ENCODE peak calls at places on chromosomes 1 and 21, in five cellular contexts. One of them, this sample, is unnamed.

GRCh38 chr1:156200062-156200461 is 6.2 kb downstream of the SLC25A44 start:
- DNase-seq in stimulated activated CD4-positive, alpha-beta T cell treated with anti-CD3 and anti-CD28 coated beads, Interleukin-2, amount 100 ng/mL, for 48 hours: no peak
- DNase-seq in stimulated activated CD8-positive, alpha-beta memory T cell treated with anti-CD3 and anti-CD28 coated beads, Interleukin-12 subunit alpha, Interleukin-12 subunit beta, amount 100 ng/mL, for 4 hours: no peak
- DNase-seq in NCI-H2107: no peak
- DNase-seq in dorsolateral prefrontal cortex: no peak
- DNase-seq in this sample: no peak

GRCh38 chr1:245113649-245114048 is 41.1 kb upstream of the KIF26B start:
- DNase-seq in stimulated activated CD4-positive, alpha-beta T cell treated with anti-CD3 and anti-CD28 coated beads, Interleukin-2, amount 100 ng/mL, for 48 hours: no peak
- DNase-seq in NCI-H2107: no peak
- DNase-seq in dorsolateral prefrontal cortex: no peak
- DNase-seq in stimulated activated CD8-positive, alpha-beta memory T cell treated with anti-CD3 and anti-CD28 coated beads, Interleukin-12 subunit alpha, Interleukin-12 subunit beta, amount 100 ng/mL, for 4 hours: no peak
- DNase-seq in this sample: no peak

GRCh38 chr21:41933259-41934079 is 20.3 kb downstream of the C2CD2 start:
- DNase-seq in dorsolateral prefrontal cortex: no peak
- DNase-seq in NCI-H2107: no peak
- DNase-seq in stimulated activated CD4-positive, alpha-beta T cell treated with anti-CD3 and anti-CD28 coated beads, Interleukin-2, amount 100 ng/mL, for 48 hours: no peak
- DNase-seq in stimulated activated CD8-positive, alpha-beta memory T cell treated with anti-CD3 and anti-CD28 coated beads, Interleukin-12 subunit alpha, Interleukin-12 subunit beta, amount 100 ng/mL, for 4 hours: no peak
- DNase-seq in this sample: no peak

GRCh38 chr1:37186246-37186756 is 152.0 kb upstream of the GRIK3 start:
- DNase-seq in dorsolateral prefrontal cortex: no peak
- DNase-seq in stimulated activated CD8-positive, alpha-beta memory T cell treated with anti-CD3 and anti-CD28 coated beads, Interleukin-12 subunit alpha, Interleukin-12 subunit beta, amount 100 ng/mL, for 4 hours: no peak
- DNase-seq in stimulated activated CD4-positive, alpha-beta T cell treated with anti-CD3 and anti-CD28 coated beads, Interleukin-2, amount 100 ng/mL, for 48 hours: no peak
- DNase-seq in NCI-H2107: no peak
- DNase-seq in this sample: no peak

GRCh38 chr1:10965621-10966226 is 46.7 kb upstream of the TARDBP start:
- DNase-seq in NCI-H2107: no peak
- DNase-seq in stimulated activated CD4-positive, alpha-beta T cell treated with anti-CD3 and anti-CD28 coated beads, Interleukin-2, amount 100 ng/mL, for 48 hours: no peak
- DNase-seq in stimulated activated CD8-positive, alpha-beta memory T cell treated with anti-CD3 and anti-CD28 coated beads, Interleukin-12 subunit alpha, Interleukin-12 subunit beta, amount 100 ng/mL, for 4 hours: no peak
- DNase-seq in dorsolateral prefrontal cortex: no peak
- DNase-seq in this sample: no peak

GRCh38 chr1:9149837-9150581 is 21.1 kb upstream of the GPR157 start:
- DNase-seq in dorsolateral prefrontal cortex: no peak
- DNase-seq in stimulated activated CD4-positive, alpha-beta T cell treated with anti-CD3 and anti-CD28 coated beads, Interleukin-2, amount 100 ng/mL, for 48 hours: no peak
- DNase-seq in NCI-H2107: no peak
- DNase-seq in stimulated activated CD8-positive, alpha-beta memory T cell treated with anti-CD3 and anti-CD28 coated beads, Interleukin-12 subunit alpha, Interleukin-12 subunit beta, amount 100 ng/mL, for 4 hours: no peak
- DNase-seq in this sample: no peak

GRCh38 chr21:41622831-41623548 is 115.0 kb upstream of the TMPRSS2 start:
- DNase-seq in dorsolateral prefrontal cortex: no peak
- DNase-seq in stimulated activated CD4-positive, alpha-beta T cell treated with anti-CD3 and anti-CD28 coated beads, Interleukin-2, amount 100 ng/mL, for 48 hours: peak
- DNase-seq in NCI-H2107: no peak
- DNase-seq in stimulated activated CD8-positive, alpha-beta memory T cell treated with anti-CD3 and anti-CD28 coated beads, Interleukin-12 subunit alpha, Interleukin-12 subunit beta, amount 100 ng/mL, for 4 hours: no peak
- DNase-seq in this sample: no peak

GRCh38 chr1:193104496-193104905 is 713 bp downstream of the GLRX2 start:
- DNase-seq in stimulated activated CD4-positive, alpha-beta T cell treated with anti-CD3 and anti-CD28 coated beads, Interleukin-2, amount 100 ng/mL, for 48 hours: peak
- DNase-seq in stimulated activated CD8-positive, alpha-beta memory T cell treated with anti-CD3 and anti-CD28 coated beads, Interleukin-12 subunit alpha, Interleukin-12 subunit beta, amount 100 ng/mL, for 4 hours: no peak
- DNase-seq in NCI-H2107: no peak
- DNase-seq in dorsolateral prefrontal cortex: peak
- DNase-seq in this sample: no peak

GRCh38 chr1:65393345-65393744 is 27.1 kb upstream of the LEPR start:
- DNase-seq in stimulated activated CD8-positive, alpha-beta memory T cell treated with anti-CD3 and anti-CD28 coated beads, Interleukin-12 subunit alpha, Interleukin-12 subunit beta, amount 100 ng/mL, for 4 hours: no peak
- DNase-seq in NCI-H2107: no peak
- DNase-seq in dorsolateral prefrontal cortex: no peak
- DNase-seq in stimulated activated CD4-positive, alpha-beta T cell treated with anti-CD3 and anti-CD28 coated beads, Interleukin-2, amount 100 ng/mL, for 48 hours: no peak
- DNase-seq in this sample: no peak

GRCh38 chr1:47432071-47433036 is 5.5 kb upstream of the FOXD2 start:
- DNase-seq in NCI-H2107: no peak
- DNase-seq in stimulated activated CD8-positive, alpha-beta memory T cell treated with anti-CD3 and anti-CD28 coated beads, Interleukin-12 subunit alpha, Interleukin-12 subunit beta, amount 100 ng/mL, for 4 hours: no peak
- DNase-seq in dorsolateral prefrontal cortex: peak
- DNase-seq in stimulated activated CD4-positive, alpha-beta T cell treated with anti-CD3 and anti-CD28 coated beads, Interleukin-2, amount 100 ng/mL, for 48 hours: peak
- DNase-seq in this sample: peak

GRCh38 chr21:41766883-41767605 is at the start of gene RIPK4:
- DNase-seq in stimulated activated CD8-positive, alpha-beta memory T cell treated with anti-CD3 and anti-CD28 coated beads, Interleukin-12 subunit alpha, Interleukin-12 subunit beta, amount 100 ng/mL, for 4 hours: peak
- DNase-seq in stimulated activated CD4-positive, alpha-beta T cell treated with anti-CD3 and anti-CD28 coated beads, Interleukin-2, amount 100 ng/mL, for 48 hours: peak
- DNase-seq in dorsolateral prefrontal cortex: no peak
- DNase-seq in NCI-H2107: peak
- DNase-seq in this sample: no peak

GRCh38 chr21:45170987-45171386 is 96.6 kb downstream of the ADARB1 start:
- DNase-seq in stimulated activated CD4-positive, alpha-beta T cell treated with anti-CD3 and anti-CD28 coated beads, Interleukin-2, amount 100 ng/mL, for 48 hours: no peak
- DNase-seq in stimulated activated CD8-positive, alpha-beta memory T cell treated with anti-CD3 and anti-CD28 coated beads, Interleukin-12 subunit alpha, Interleukin-12 subunit beta, amount 100 ng/mL, for 4 hours: no peak
- DNase-seq in dorsolateral prefrontal cortex: no peak
- DNase-seq in NCI-H2107: no peak
- DNase-seq in this sample: no peak

GRCh38 chr1:10812387-10812915 is 16.0 kb upstream of the CASZ1 start:
- DNase-seq in stimulated activated CD4-positive, alpha-beta T cell treated with anti-CD3 and anti-CD28 coated beads, Interleukin-2, amount 100 ng/mL, for 48 hours: no peak
- DNase-seq in dorsolateral prefrontal cortex: no peak
- DNase-seq in NCI-H2107: no peak
- DNase-seq in stimulated activated CD8-positive, alpha-beta memory T cell treated with anti-CD3 and anti-CD28 coated beads, Interleukin-12 subunit alpha, Interleukin-12 subunit beta, amount 100 ng/mL, for 4 hours: no peak
- DNase-seq in this sample: no peak

GRCh38 chr1:205998457-205999241 is 4.5 kb downstream of the RAB7B start:
- DNase-seq in dorsolateral prefrontal cortex: peak
- DNase-seq in stimulated activated CD4-positive, alpha-beta T cell treated with anti-CD3 and anti-CD28 coated beads, Interleukin-2, amount 100 ng/mL, for 48 hours: no peak
- DNase-seq in NCI-H2107: peak
- DNase-seq in stimulated activated CD8-positive, alpha-beta memory T cell treated with anti-CD3 and anti-CD28 coated beads, Interleukin-12 subunit alpha, Interleukin-12 subunit beta, amount 100 ng/mL, for 4 hours: no peak
- DNase-seq in this sample: no peak

GRCh38 chr21:45539046-45539795 is 3.0 kb downstream of the SLC19A1 start:
- DNase-seq in dorsolateral prefrontal cortex: peak
- DNase-seq in stimulated activated CD8-positive, alpha-beta memory T cell treated with anti-CD3 and anti-CD28 coated beads, Interleukin-12 subunit alpha, Interleukin-12 subunit beta, amount 100 ng/mL, for 4 hours: no peak
- DNase-seq in stimulated activated CD4-positive, alpha-beta T cell treated with anti-CD3 and anti-CD28 coated beads, Interleukin-2, amount 100 ng/mL, for 48 hours: no peak
- DNase-seq in NCI-H2107: no peak
- DNase-seq in this sample: no peak

GRCh38 chr21:30713786-30714185 is 4.8 kb downstream of the KRTAP21-3 start:
- DNase-seq in dorsolateral prefrontal cortex: no peak
- DNase-seq in stimulated activated CD8-positive, alpha-beta memory T cell treated with anti-CD3 and anti-CD28 coated beads, Interleukin-12 subunit alpha, Interleukin-12 subunit beta, amount 100 ng/mL, for 4 hours: no peak
- DNase-seq in NCI-H2107: no peak
- DNase-seq in stimulated activated CD4-positive, alpha-beta T cell treated with anti-CD3 and anti-CD28 coated beads, Interleukin-2, amount 100 ng/mL, for 48 hours: no peak
- DNase-seq in this sample: no peak

GRCh38 chr1:30043731-30044408 is 679.5 kb downstream of the MATN1 start:
- DNase-seq in stimulated activated CD8-positive, alpha-beta memory T cell treated with anti-CD3 and anti-CD28 coated beads, Interleukin-12 subunit alpha, Interleukin-12 subunit beta, amount 100 ng/mL, for 4 hours: no peak
- DNase-seq in NCI-H2107: no peak
- DNase-seq in stimulated activated CD4-positive, alpha-beta T cell treated with anti-CD3 and anti-CD28 coated beads, Interleukin-2, amount 100 ng/mL, for 48 hours: no peak
- DNase-seq in dorsolateral prefrontal cortex: no peak
- DNase-seq in this sample: no peak

GRCh38 chr1:7505094-7505838 is 265.8 kb upstream of the VAMP3 start:
- DNase-seq in stimulated activated CD4-positive, alpha-beta T cell treated with anti-CD3 and anti-CD28 coated beads, Interleukin-2, amount 100 ng/mL, for 48 hours: no peak
- DNase-seq in NCI-H2107: no peak
- DNase-seq in stimulated activated CD8-positive, alpha-beta memory T cell treated with anti-CD3 and anti-CD28 coated beads, Interleukin-12 subunit alpha, Interleukin-12 subunit beta, amount 100 ng/mL, for 4 hours: no peak
- DNase-seq in dorsolateral prefrontal cortex: no peak
- DNase-seq in this sample: no peak

GRCh38 chr1:233859446-233859845 is 45.0 kb upstream of the SLC35F3 start:
- DNase-seq in stimulated activated CD4-positive, alpha-beta T cell treated with anti-CD3 and anti-CD28 coated beads, Interleukin-2, amount 100 ng/mL, for 48 hours: no peak
- DNase-seq in stimulated activated CD8-positive, alpha-beta memory T cell treated with anti-CD3 and anti-CD28 coated beads, Interleukin-12 subunit alpha, Interleukin-12 subunit beta, amount 100 ng/mL, for 4 hours: no peak
- DNase-seq in NCI-H2107: no peak
- DNase-seq in dorsolateral prefrontal cortex: no peak
- DNase-seq in this sample: no peak